ENCODE peak calls at places on chromosomes 12 and 14, in five cellular contexts. One of them, this sample, is unnamed.

GRCh38 chr12:109295764-109296425 is 13.2 kb downstream of the FOXN4 start:
- DNase-seq in sigmoid colon: peak; percentile 45
- DNase-seq in Peyer's patch: no peak
- DNase-seq in GM12878: no peak
- DNase-seq in body of pancreas: no peak
- DNase-seq in this sample: no peak

GRCh38 chr12:39503445-39503844 is 60.5 kb upstream of the KIF21A start:
- DNase-seq in sigmoid colon: no peak
- DNase-seq in Peyer's patch: no peak
- DNase-seq in GM12878: no peak
- DNase-seq in body of pancreas: no peak
- DNase-seq in this sample: no peak

GRCh38 chr14:97538749-97539388 is 741.7 kb downstream of the VRK1 start:
- DNase-seq in sigmoid colon: no peak
- DNase-seq in Peyer's patch: no peak
- DNase-seq in GM12878: no peak
- DNase-seq in body of pancreas: no peak
- DNase-seq in this sample: no peak

GRCh38 chr12:25590021-25590721 is 37.1 kb upstream of the LMNTD1 start:
- DNase-seq in sigmoid colon: no peak
- DNase-seq in Peyer's patch: no peak
- DNase-seq in GM12878: no peak
- DNase-seq in body of pancreas: no peak
- DNase-seq in this sample: no peak

GRCh38 chr14:96122496-96122895 is 82.1 kb upstream of the BDKRB2 start:
- DNase-seq in sigmoid colon: no peak
- DNase-seq in Peyer's patch: no peak
- DNase-seq in GM12878: no peak
- DNase-seq in body of pancreas: peak; percentile 21
- DNase-seq in this sample: no peak

GRCh38 chr14:69741055-69741454 is 25.9 kb upstream of the SRSF5 start:
- DNase-seq in sigmoid colon: no peak
- DNase-seq in Peyer's patch: no peak
- DNase-seq in GM12878: no peak
- DNase-seq in body of pancreas: no peak
- DNase-seq in this sample: no peak

GRCh38 chr14:23569443-23570151 is 2.0 kb upstream of the AP1G2 start:
- DNase-seq in sigmoid colon: peak; percentile 32
- DNase-seq in Peyer's patch: no peak
- DNase-seq in GM12878: no peak
- DNase-seq in body of pancreas: no peak
- DNase-seq in this sample: no peak

GRCh38 chr14:98444077-98444476 is 827.9 kb downstream of the BCL11B start:
- DNase-seq in sigmoid colon: no peak
- DNase-seq in Peyer's patch: no peak
- DNase-seq in GM12878: no peak
- DNase-seq in body of pancreas: no peak
- DNase-seq in this sample: no peak

GRCh38 chr12:59431266-59431665 is 164.6 kb upstream of the SLC16A7 start:
- DNase-seq in sigmoid colon: no peak
- DNase-seq in Peyer's patch: no peak
- DNase-seq in GM12878: no peak
- DNase-seq in body of pancreas: no peak
- DNase-seq in this sample: no peak

GRCh38 chr14:99378782-99379214 is 101.9 kb downstream of the SETD3 start:
- DNase-seq in sigmoid colon: no peak
- DNase-seq in Peyer's patch: no peak
- DNase-seq in GM12878: no peak
- DNase-seq in body of pancreas: no peak
- DNase-seq in this sample: no peak

GRCh38 chr14:69648480-69649414 is 37.4 kb downstream of the SUSD6 start:
- DNase-seq in sigmoid colon: no peak
- DNase-seq in Peyer's patch: no peak
- DNase-seq in GM12878: peak; percentile 81
- DNase-seq in body of pancreas: no peak
- DNase-seq in this sample: no peak

GRCh38 chr12:15829949-15830348 is 40.8 kb upstream of the EPS8 start:
- DNase-seq in sigmoid colon: no peak
- DNase-seq in Peyer's patch: no peak
- DNase-seq in GM12878: no peak
- DNase-seq in body of pancreas: peak; percentile 14
- DNase-seq in this sample: no peak

DNA sequence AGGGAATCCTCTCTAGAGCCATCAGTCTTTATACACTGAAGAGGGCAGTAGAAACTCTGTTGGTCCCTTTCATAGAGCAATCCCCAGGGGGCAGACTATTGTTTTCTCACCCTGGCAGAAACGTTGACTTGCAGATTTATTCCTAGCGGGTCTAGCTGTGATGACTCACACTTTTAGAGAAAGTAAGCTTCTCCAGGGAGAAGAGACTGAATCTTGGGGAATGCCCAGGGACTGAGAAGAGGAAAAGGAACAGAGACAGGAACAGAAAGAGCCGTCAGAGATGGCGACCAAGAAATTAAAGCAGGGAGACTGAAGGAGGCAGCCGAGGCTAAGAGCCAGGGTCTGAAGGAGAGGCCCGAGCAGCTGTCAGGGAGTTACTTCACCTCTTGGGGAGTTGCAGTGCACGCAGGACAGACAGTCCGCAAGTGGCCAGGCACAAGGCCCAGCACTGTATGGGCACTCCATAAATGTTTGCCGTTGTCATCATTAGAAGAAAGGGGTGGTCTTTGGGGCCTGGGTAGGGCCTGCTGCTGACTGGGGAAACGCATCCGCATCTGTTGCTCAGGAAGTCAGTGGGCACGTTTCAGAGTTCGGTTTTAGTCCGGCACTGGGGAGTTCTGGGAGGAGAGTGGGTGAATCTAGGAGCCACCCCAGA is 13.0 kb downstream of the PLEKHG6 start:
- DNase-seq in sigmoid colon: peak; percentile 89
- DNase-seq in Peyer's patch: peak; percentile 63
- DNase-seq in GM12878: peak; percentile 71
- DNase-seq in body of pancreas: peak; percentile 73
- DNase-seq in this sample: peak; percentile 79
- H3K27me3 ChIP-seq in sigmoid colon: no peaks in the 10 kb centered on the region
- H3K27me3 ChIP-seq in Peyer's patch: no peaks in the 10 kb centered on the region
- H3K27me3 ChIP-seq in GM12878: no peaks in the 10 kb centered on the region
- H3K27me3 ChIP-seq in body of pancreas: no peaks in the 10 kb centered on the region
- H3K27me3 ChIP-seq in this sample: peaks cover 2% of the 10 kb centered on the region

GRCh38 chr12:124413401-124413800 is 118.5 kb downstream of the RFLNA start:
- DNase-seq in sigmoid colon: no peak
- DNase-seq in Peyer's patch: no peak
- DNase-seq in GM12878: no peak
- DNase-seq in body of pancreas: peak; percentile 27
- DNase-seq in this sample: no peak
- H3K27ac ChIP-seq in sigmoid colon: peak overlapping the region; percentile 77
- H3K27ac ChIP-seq in Peyer's patch: peak overlapping the region; percentile 25
- H3K27ac ChIP-seq in GM12878: no peak overlapping the region
- H3K27ac ChIP-seq in body of pancreas: no peak overlapping the region
- H3K27ac ChIP-seq in this sample: no peak overlapping the region

GRCh38 chr14:45134051-45134958 is at the start of gene FKBP3:
- DNase-seq in sigmoid colon: peak; percentile 99
- DNase-seq in Peyer's patch: peak; percentile 96
- DNase-seq in GM12878: peak; percentile 91
- DNase-seq in body of pancreas: peak; percentile 99
- DNase-seq in this sample: peak; percentile 98
- TF ChIP-seq POLR2A in sigmoid colon: peak; percentile 95
- TF ChIP-seq POLR2A in Peyer's patch: peak; percentile 71
- TF ChIP-seq POLR2A in GM12878: peak; percentile 96
- TF ChIP-seq POLR2A in body of pancreas: peak; percentile 58
- TF ChIP-seq POLR2A in this sample: no peak

GRCh38 chr14:102095231-102095870 is 8.5 kb upstream of the HSP90AA1 start:
- DNase-seq in sigmoid colon: no peak
- DNase-seq in Peyer's patch: no peak
- DNase-seq in GM12878: no peak
- DNase-seq in body of pancreas: no peak
- DNase-seq in this sample: peak; percentile 23
- H3K27me3 ChIP-seq in sigmoid colon: no peaks in the 10 kb centered on the region
- H3K27me3 ChIP-seq in Peyer's patch: no peaks in the 10 kb centered on the region
- H3K27me3 ChIP-seq in GM12878: no peaks in the 10 kb centered on the region
- H3K27me3 ChIP-seq in body of pancreas: no peaks in the 10 kb centered on the region
- H3K27me3 ChIP-seq in this sample: no peaks in the 10 kb centered on the region

GRCh38 chr12:49054524-49054923 is 6.1 kb downstream of the KMT2D start:
- DNase-seq in sigmoid colon: no peak
- DNase-seq in Peyer's patch: no peak
- DNase-seq in GM12878: no peak
- DNase-seq in body of pancreas: no peak
- DNase-seq in this sample: peak; percentile 76

GRCh38 chr12:49057888-49058287 is 2.7 kb downstream of the KMT2D start:
- DNase-seq in sigmoid colon: no peak
- DNase-seq in Peyer's patch: peak; percentile 51
- DNase-seq in GM12878: no peak
- DNase-seq in body of pancreas: no peak
- DNase-seq in this sample: no peak

GRCh38 chr12:49054096-49054495 is 6.5 kb downstream of the KMT2D start:
- DNase-seq in sigmoid colon: no peak
- DNase-seq in Peyer's patch: no peak
- DNase-seq in GM12878: no peak
- DNase-seq in body of pancreas: no peak
- DNase-seq in this sample: peak; percentile 68

GRCh38 chr12:49055092-49055491 is 5.5 kb downstream of the KMT2D start:
- DNase-seq in sigmoid colon: no peak
- DNase-seq in Peyer's patch: no peak
- DNase-seq in GM12878: no peak
- DNase-seq in body of pancreas: no peak
- DNase-seq in this sample: peak; percentile 58

DNA sequence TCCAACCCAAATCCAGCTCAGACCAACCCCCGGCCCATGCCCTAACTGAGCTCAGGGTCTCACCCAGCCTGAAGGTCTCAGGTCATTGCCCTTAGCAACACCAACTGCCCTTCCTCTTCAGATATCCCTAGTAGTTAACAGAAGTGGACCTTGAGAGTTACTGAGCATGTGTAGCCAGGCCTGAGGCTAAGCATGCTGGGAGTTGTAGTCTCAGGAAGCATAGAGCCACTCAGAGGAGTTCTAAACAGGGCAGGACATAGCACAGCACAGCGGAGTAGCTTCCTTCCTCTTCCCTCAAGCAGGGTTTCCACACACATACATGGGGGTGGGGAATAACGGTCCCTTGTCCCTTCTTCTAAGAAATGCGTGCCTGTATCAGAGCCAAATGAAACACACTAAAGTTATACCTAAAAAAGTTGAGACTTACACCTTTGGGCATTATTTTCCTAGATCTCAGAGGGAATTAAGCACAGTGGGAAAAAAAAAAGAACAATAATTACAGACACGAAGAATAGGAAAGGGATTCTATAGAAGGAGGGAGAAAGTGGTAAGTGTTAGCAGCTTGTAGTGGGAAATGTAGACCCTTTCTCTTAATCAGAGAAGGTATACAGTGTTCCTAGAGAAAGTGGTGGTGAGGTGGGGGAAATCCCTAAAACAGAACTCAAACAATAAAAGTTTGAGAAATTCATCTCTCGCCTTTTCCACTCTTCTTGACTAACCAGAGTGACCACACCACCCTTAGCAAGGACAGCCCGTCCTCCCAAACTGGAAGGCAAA is 4.4 kb downstream of the KMT2D start:
- DNase-seq in sigmoid colon: peak; percentile 82
- DNase-seq in Peyer's patch: no peak
- DNase-seq in GM12878: peak; percentile 65
- DNase-seq in body of pancreas: peak; percentile 85
- DNase-seq in this sample: no peak
- H3K27ac ChIP-seq in sigmoid colon: no peak overlapping the region
- H3K27ac ChIP-seq in Peyer's patch: no peak overlapping the region
- H3K27ac ChIP-seq in GM12878: peak overlapping the region; percentile 25
- H3K27ac ChIP-seq in body of pancreas: no peak overlapping the region
- H3K27ac ChIP-seq in this sample: peak overlapping the region; percentile 22

GRCh38 chr12:234891-235415 is 21.0 kb upstream of the SLC6A12 start:
- DNase-seq in sigmoid colon: no peak
- DNase-seq in Peyer's patch: no peak
- DNase-seq in GM12878: no peak
- DNase-seq in body of pancreas: no peak
- DNase-seq in this sample: no peak

GRCh38 chr12:238736-239398 is 23.8 kb downstream of the SLC6A13 start:
- DNase-seq in sigmoid colon: no peak
- DNase-seq in Peyer's patch: no peak
- DNase-seq in GM12878: no peak
- DNase-seq in body of pancreas: no peak
- DNase-seq in this sample: no peak

GRCh38 chr12:238116-238515 is 24.2 kb upstream of the SLC6A12 start:
- DNase-seq in sigmoid colon: no peak
- DNase-seq in Peyer's patch: no peak
- DNase-seq in GM12878: no peak
- DNase-seq in body of pancreas: no peak
- DNase-seq in this sample: no peak

GRCh38 chr12:236445-236844 is 22.5 kb upstream of the SLC6A12 start:
- DNase-seq in sigmoid colon: no peak
- DNase-seq in Peyer's patch: no peak
- DNase-seq in GM12878: no peak
- DNase-seq in body of pancreas: no peak
- DNase-seq in this sample: no peak

DNA sequence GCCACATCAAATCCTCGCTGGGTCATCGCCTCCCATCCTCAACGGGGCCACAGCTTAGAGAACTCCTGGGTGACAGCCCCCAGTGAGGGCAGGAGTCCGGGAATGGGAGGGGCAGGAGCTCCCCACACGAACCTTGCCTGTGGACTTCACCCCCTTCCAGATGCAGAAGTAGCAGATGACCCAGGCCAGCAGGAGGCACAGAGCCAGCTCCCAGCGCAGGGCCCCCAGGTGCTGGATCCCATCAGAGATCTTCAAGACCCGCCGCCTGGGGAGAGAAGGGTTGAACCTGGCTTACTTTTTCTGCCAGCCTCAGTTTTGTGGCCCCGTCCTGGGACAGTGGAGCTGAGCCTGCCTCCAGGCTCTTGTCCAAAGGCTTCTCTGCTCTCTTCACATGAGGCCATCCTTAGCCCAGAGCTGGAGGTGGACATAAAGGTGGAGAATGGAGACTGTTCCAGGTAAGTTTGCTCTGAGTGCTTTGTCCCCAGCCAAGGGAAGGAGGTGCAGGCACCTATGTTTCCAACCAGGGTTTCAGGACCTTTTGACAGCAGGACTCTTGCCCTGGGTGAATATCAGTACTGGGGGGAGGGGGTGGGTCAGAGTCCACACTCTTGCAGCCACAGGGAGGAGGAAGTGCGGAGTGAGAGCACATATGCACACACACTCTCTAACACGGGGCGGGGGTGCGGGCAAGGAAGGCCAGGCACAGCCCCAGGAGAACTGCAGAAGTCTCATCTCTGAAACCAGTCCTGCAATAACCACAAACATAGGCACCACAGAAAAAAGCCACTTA is 23.3 kb upstream of the SLC6A12 start:
- DNase-seq in sigmoid colon: no peak
- DNase-seq in Peyer's patch: peak; percentile 72
- DNase-seq in GM12878: no peak
- DNase-seq in body of pancreas: no peak
- DNase-seq in this sample: no peak
- TF ChIP-seq POLR2A in sigmoid colon: no peak
- TF ChIP-seq POLR2A in Peyer's patch: no peak
- TF ChIP-seq POLR2A in GM12878: no peak
- TF ChIP-seq POLR2A in body of pancreas: no peak
- TF ChIP-seq POLR2A in this sample: no peak

GRCh38 chr12:24055747-24056146 is 106.3 kb upstream of the SOX5 start:
- DNase-seq in sigmoid colon: no peak
- DNase-seq in Peyer's patch: no peak
- DNase-seq in GM12878: no peak
- DNase-seq in body of pancreas: no peak
- DNase-seq in this sample: no peak
- H3K27me3 ChIP-seq in sigmoid colon: no peaks in the 10 kb centered on the region
- H3K27me3 ChIP-seq in Peyer's patch: no peaks in the 10 kb centered on the region
- H3K27me3 ChIP-seq in GM12878: no peaks in the 10 kb centered on the region
- H3K27me3 ChIP-seq in body of pancreas: no peaks in the 10 kb centered on the region
- H3K27me3 ChIP-seq in this sample: no peaks in the 10 kb centered on the region

This sample was measured in spleen.